ENCODE peak calls at places on chromosomes 7 and 10, in eight cellular contexts. C is K562, L is prostate gland, Q is uterus, F is body of pancreas, P is Peyer's patch, A is suprapubic skin, N is esophagus squamous epithelium. U is an unnamed sample.
A peak's percentile ranks its signal among the peaks of the same experiment; 100 is the strongest.

GRCh38 chr10:72328045-72328828 is 26.5 kb downstream of the DNAJB12 start:
- DNase-seq in C (peak; percentile 87), L (peak; percentile 71), Q (peak; percentile 67), F (peak; percentile 86), P (peak; percentile 78), A (peak; percentile 80), N (no peak), U (peak; percentile 85)

GRCh38 chr7:80883188-80884025 is 35.4 kb downstream of the SEMA3C start:
- DNase-seq in C (no peak), L (peak; percentile 24), Q (peak; percentile 51), F (no peak), P (no peak), A (no peak), N (no peak), U (peak; percentile 51)

GRCh38 chr7:120070201-120070600 is 202.8 kb upstream of the KCND2 start:
- DNase-seq in C (no peak), L (no peak), Q (no peak), F (no peak), P (no peak), A (no peak), N (no peak), U (no peak)

GRCh38 chr7:96321041-96321669 is 743 bp downstream of the SLC25A13 start:
- DNase-seq in C (peak; percentile 93), L (peak; percentile 89), Q (peak; percentile 83), F (peak; percentile 90), P (peak; percentile 93), A (peak; percentile 89), N (peak; percentile 33), U (peak; percentile 87)

GRCh38 chr10:132257271-132257670 is 50.5 kb downstream of the STK32C start:
- DNase-seq in C (peak; percentile 27), L (no peak), Q (no peak), F (no peak), P (no peak), A (no peak), N (no peak), U (no peak)

GRCh38 chr10:113177163-113177935 is 227.3 kb downstream of the TCF7L2 start:
- DNase-seq in C (no peak), L (no peak), Q (no peak), F (no peak), P (no peak), A (no peak), N (no peak), U (no peak)

GRCh38 chr10:3716093-3716492 is 68.9 kb downstream of the KLF6 start:
- DNase-seq in C (no peak), L (no peak), Q (no peak), F (no peak), P (no peak), A (no peak), N (no peak), U (no peak)

GRCh38 chr10:65358565-65358964 is 1567.3 kb upstream of the LRRTM3 start:
- DNase-seq in C (no peak), L (no peak), Q (no peak), F (peak; percentile 42), P (no peak), A (no peak), N (no peak), U (peak; percentile 16)

GRCh38 chr7:33932221-33932620 is 26.9 kb downstream of the BMPER start:
- DNase-seq in C (no peak), L (no peak), Q (no peak), F (no peak), P (no peak), A (no peak), N (no peak), U (no peak)

GRCh38 chr10:122532601-122533266 is 27.8 kb upstream of the DMBT1 start:
- DNase-seq in C (no peak), L (no peak), Q (no peak), F (no peak), P (no peak), A (no peak), N (no peak), U (no peak)

GRCh38 chr7:105354383-105354782 is 34.3 kb downstream of the SRPK2 start:
- DNase-seq in C (no peak), L (no peak), Q (no peak), F (no peak), P (peak; percentile 56), A (no peak), N (no peak), U (no peak)

GRCh38 chr7:101952355-101953247 is 135.2 kb downstream of the CUX1 start:
- DNase-seq in C (peak; percentile 34), L (no peak), Q (peak; percentile 70), F (no peak), P (no peak), A (no peak), N (no peak), U (peak; percentile 43)

GRCh38 chr7:21355406-21355874 is 72.4 kb upstream of the SP4 start:
- DNase-seq in C (peak; percentile 54), L (no peak), Q (no peak), F (no peak), P (peak; percentile 77), A (no peak), N (no peak), U (no peak)

GRCh38 chr10:5684318-5684970 is at the start of gene TASOR2:
- DNase-seq in C (peak; percentile 99), L (peak; percentile 94), Q (peak; percentile 97), F (peak; percentile 98), P (peak; percentile 99), A (peak; percentile 97), N (peak; percentile 83), U (peak; percentile 99)

GRCh38 chr7:101985646-101986199 is 168.3 kb downstream of the CUX1 start:
- DNase-seq in C (no peak), L (no peak), Q (no peak), F (no peak), P (no peak), A (no peak), N (no peak), U (no peak)

DNA sequence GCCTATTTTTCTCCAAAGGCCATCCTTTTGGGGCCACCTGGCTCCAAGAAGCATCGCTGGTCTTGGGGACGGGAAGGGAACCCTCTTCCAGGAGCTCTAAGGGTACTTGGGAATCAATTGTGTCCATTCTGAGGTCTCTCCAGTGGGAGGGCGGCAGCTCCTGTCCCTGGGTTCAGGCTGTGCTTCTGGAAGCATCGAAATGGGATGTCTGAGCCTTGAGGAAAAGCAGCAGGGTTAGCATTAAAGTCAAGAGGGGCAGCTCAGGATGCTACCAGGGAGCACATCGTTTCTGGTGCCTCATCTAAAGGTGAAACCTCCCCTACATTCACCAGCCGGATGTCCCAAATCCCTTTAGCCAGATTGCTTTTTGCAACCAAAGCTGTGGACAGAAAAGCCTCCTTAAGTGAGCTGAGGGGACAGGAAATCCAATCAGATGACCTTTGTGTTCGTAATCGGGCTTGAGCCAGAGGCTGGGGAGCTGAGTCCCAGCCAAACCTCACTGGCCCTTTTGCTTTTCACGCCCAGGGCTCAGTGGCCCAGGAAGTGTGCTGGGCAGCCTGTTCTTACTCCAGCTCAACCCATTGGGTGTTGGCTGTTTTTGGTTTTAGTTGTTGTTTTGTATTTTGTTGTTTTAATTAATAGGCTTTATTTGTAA is 88.8 kb upstream of the ANLN start:
- DNase-seq in C (no peak), L (no peak), Q (no peak), F (no peak), P (peak; percentile 39), A (peak; percentile 64), N (no peak), U (no peak)
- TF ChIP-seq POLR2A in C (no peak), L (no peak), Q (no peak), F (no peak), P (no peak), A (no peak), N (no peak), U (no peak)

GRCh38 chr7:139396323-139396951 is 36.7 kb downstream of the LUC7L2 start:
- DNase-seq in C (no peak), L (no peak), Q (no peak), F (no peak), P (no peak), A (no peak), N (no peak), U (no peak)
- H3K36me3 ChIP-seq in C (peaks cover 89% of the 10 kb centered on the region), L (peaks cover 3% of the 10 kb centered on the region), Q (no peaks in the 10 kb centered on the region), F (peaks cover 10% of the 10 kb centered on the region), P (peaks cover 46% of the 10 kb centered on the region), A (peaks cover 49% of the 10 kb centered on the region), N (no peaks in the 10 kb centered on the region), U (no peaks in the 10 kb centered on the region)

DNA sequence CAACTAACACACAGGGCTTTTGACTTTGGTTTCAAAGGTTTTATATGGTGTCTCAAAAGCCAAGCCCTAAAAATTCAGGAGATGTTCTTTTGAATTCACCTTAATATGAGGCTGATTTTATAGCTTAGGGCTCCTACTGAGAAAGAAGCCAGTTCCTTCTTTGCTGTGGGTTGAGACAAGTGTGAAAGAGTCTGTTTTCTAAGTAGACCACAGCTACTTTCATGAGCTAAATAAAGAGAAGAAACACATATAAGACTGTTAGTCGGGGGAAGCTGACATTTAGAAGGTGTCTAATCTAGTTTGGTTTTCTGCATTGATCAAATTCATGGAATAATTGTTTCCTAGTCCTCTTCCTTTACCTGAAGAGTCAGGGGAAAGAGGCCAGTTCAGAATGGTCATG is 332.1 kb upstream of the CELF2 start:
- DNase-seq in C (no peak), L (no peak), Q (no peak), F (no peak), P (no peak), A (no peak), N (no peak), U (no peak)
- H3K9me3 ChIP-seq in C (no peaks in the 10 kb centered on the region), L (no peaks in the 10 kb centered on the region), Q (no peaks in the 10 kb centered on the region), F (no peaks in the 10 kb centered on the region), P (no peaks in the 10 kb centered on the region), A (no peaks in the 10 kb centered on the region), N (no peaks in the 10 kb centered on the region), U (no peaks in the 10 kb centered on the region)

GRCh38 chr7:16278167-16278787 is 143.1 kb downstream of the CRPPA start:
- DNase-seq in C (no peak), L (peak; percentile 31), Q (no peak), F (no peak), P (no peak), A (no peak), N (no peak), U (no peak)
- TF ChIP-seq POLR2A in C (no peak), L (no peak), Q (no peak), F (no peak), P (no peak), A (no peak), N (no peak), U (no peak)

DNA sequence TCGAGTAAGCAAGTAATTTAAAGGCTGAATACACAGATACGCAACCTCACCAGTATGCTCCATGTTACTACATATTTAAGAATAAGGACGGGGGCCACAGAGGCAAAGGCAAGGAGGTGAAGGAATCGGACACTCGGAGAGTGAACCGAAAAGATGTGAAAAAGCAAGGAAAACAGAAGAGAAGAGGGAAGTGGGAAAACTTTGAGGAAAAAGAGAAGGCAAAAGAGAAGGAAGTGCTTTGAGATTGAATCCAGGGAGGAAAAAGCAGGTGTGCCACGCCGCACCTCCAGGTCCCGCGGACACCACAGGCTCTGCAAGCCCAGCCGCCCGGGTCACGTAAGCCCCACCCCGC is 367 bp upstream of the AVL9 start:
- DNase-seq in C (no peak), L (no peak), Q (no peak), F (no peak), P (no peak), A (no peak), N (no peak), U (no peak)
- H3K36me3 ChIP-seq in C (peaks cover 20% of the 10 kb centered on the region), L (no peaks in the 10 kb centered on the region), Q (no peaks in the 10 kb centered on the region), F (no peaks in the 10 kb centered on the region), P (no peaks in the 10 kb centered on the region), A (no peaks in the 10 kb centered on the region), N (no peaks in the 10 kb centered on the region), U (no peaks in the 10 kb centered on the region)

GRCh38 chr10:130748409-130749057 is 563.0 kb downstream of the TCERG1L start:
- DNase-seq in C (no peak), L (no peak), Q (peak; percentile 1), F (no peak), P (peak; percentile 33), A (peak; percentile 44), N (no peak), U (no peak)
- H3K9me3 ChIP-seq in C (no peaks in the 10 kb centered on the region), L (no peaks in the 10 kb centered on the region), Q (no peaks in the 10 kb centered on the region), F (no peaks in the 10 kb centered on the region), P (no peaks in the 10 kb centered on the region), A (no peaks in the 10 kb centered on the region), N (no peaks in the 10 kb centered on the region), U (no peaks in the 10 kb centered on the region)

U was measured in adrenal gland.